ENCODE peak calls at places on chromosomes 16 and 17, in eight cellular contexts. Q is AG09309, E is GM23338, H is PC-3, F is brain microvascular endothelial cell, Z is lower leg skin, D is nephron progenitor cell, U is fibroblast of villous mesenchyme. B is an unnamed sample.

GRCh38 chr17:80414803-80415625 is at the start of gene ENDOV:
- DNase-seq in E (peak), U (peak), Z (peak), Q (peak), H (peak), D (peak), F (peak), B (peak)

GRCh38 chr16:275041-275621 is 613 bp downstream of the RGS11 start:
- DNase-seq in H (no peak), Q (no peak), D (peak), Z (no peak), E (peak), F (no peak), U (no peak), B (no peak)

GRCh38 chr17:37672545-37673078 is 29.4 kb upstream of the DDX52 start:
- DNase-seq in H (no peak), Z (no peak), U (no peak), E (no peak), F (no peak), Q (no peak), D (no peak), B (no peak)

GRCh38 chr16:89134269-89134668 is 37.3 kb upstream of the CDH15 start:
- DNase-seq in U (no peak), E (no peak), Z (no peak), H (no peak), Q (no peak), D (no peak), F (no peak), B (no peak)

GRCh38 chr17:4101127-4101798 is 41.6 kb downstream of the ZZEF1 start:
- DNase-seq in H (no peak), F (peak), D (no peak), E (no peak), Z (no peak), Q (no peak), U (peak), B (peak)

GRCh38 chr16:67666538-67667433 is at the start of the genes C16orf86 and ENKD1:
- DNase-seq in F (peak), Z (peak), H (peak), E (peak), Q (no peak), D (peak), U (peak), B (peak)

GRCh38 chr16:67384778-67385510 is 8.4 kb downstream of the TPPP3 start:
- DNase-seq in E (no peak), Z (no peak), Q (no peak), D (no peak), U (no peak), H (peak), F (no peak), B (peak)

GRCh38 chr17:17402558-17402957 is 74.2 kb upstream of the MED9 start:
- DNase-seq in Q (no peak), U (no peak), Z (no peak), H (peak), E (no peak), D (no peak), F (no peak), B (no peak)

GRCh38 chr17:596763-597644 is 117.6 kb downstream of the VPS53 start:
- DNase-seq in Q (no peak), U (peak), F (peak), H (peak), D (no peak), Z (peak), E (no peak), B (peak)

GRCh38 chr17:76867578-76868175 is 527 bp upstream of the MGAT5B start:
- DNase-seq in H (peak), D (no peak), Q (no peak), F (peak), E (peak), Z (no peak), U (peak), B (peak)

GRCh38 chr17:17060001-17060929 is 18.0 kb downstream of the MPRIP start:
- DNase-seq in D (no peak), H (no peak), Q (no peak), Z (peak), F (no peak), U (no peak), E (no peak), B (no peak)

GRCh38 chr17:29722411-29723198 is 99.9 kb upstream of the CORO6 start:
- DNase-seq in F (peak), E (no peak), H (no peak), Q (no peak), D (no peak), Z (no peak), U (peak), B (peak)

GRCh38 chr17:1783834-1784611 is 22.2 kb downstream of the SERPINF1 start:
- DNase-seq in H (peak), Z (peak), U (peak), E (peak), D (no peak), Q (peak), F (peak), B (peak)

GRCh38 chr16:57049678-57050077 is 42.7 kb upstream of the CPNE2 start:
- DNase-seq in D (no peak), Q (no peak), Z (no peak), F (no peak), U (no peak), E (no peak), H (no peak), B (no peak)

GRCh38 chr17:12789976-12790805 is 893 bp downstream of the ARHGAP44 start:
- DNase-seq in E (peak), D (peak), U (peak), Q (no peak), F (no peak), Z (no peak), H (no peak), B (no peak)

GRCh38 chr17:12794919-12795517 is 5.7 kb downstream of the ARHGAP44 start:
- DNase-seq in Z (no peak), H (no peak), U (no peak), D (no peak), F (no peak), E (no peak), Q (no peak), B (no peak)

GRCh38 chr17:12790806-12791148 is 1.5 kb downstream of the ARHGAP44 start:
- DNase-seq in E (no peak), U (no peak), F (no peak), Q (no peak), D (no peak), Z (no peak), H (no peak), B (no peak)

GRCh38 chr17:12789075-12789975 is at the start of gene ARHGAP44:
- DNase-seq in H (peak), U (peak), D (peak), Z (peak), E (peak), F (peak), Q (no peak), B (peak)
- TF ChIP-seq CTCF in H (no peak), U (no peak), D (no peak), Z (no peak), E (no peak), F (no peak), Q (no peak), B (no peak)

DNA sequence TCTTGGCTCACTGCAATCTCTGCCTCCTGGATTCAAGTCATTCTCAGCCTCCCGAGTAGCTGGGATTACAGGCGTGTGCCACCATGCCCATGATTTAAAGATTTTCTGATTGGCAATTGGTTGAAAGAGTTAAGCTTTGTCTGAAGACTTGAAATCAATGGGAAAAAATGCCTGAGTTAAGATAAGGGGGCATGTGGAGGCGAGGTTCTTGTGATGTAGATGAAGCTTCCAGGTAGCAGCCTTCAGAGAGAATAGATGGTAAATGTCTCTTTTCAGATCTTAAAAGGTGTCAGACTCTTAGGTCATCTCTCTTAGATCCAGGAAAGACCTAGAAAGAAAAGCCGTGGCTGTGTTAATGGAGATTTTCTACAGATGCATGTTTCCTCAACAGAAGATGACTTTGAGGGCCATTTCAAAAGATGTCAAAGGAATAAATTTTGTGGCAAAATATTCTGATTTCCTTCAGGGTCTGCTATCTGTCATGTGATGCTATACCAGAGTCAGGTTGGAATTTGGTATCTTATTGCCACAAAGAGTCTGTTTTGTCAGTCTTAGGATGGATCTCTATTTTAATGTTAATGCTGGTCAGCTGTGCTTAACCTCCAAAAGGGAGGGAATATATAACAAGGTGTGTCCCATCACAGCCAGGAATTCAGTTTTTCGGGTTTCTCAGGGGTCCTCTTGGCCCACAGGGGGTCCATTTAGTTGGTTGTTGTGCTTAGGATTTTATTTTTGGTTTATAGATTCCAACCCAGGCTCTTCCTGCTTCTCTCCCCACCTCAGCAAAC is 58.3 kb upstream of the AKTIP start:
- DNase-seq in H (no peak), Z (no peak), U (no peak), F (no peak), E (peak), D (no peak), Q (no peak), B (no peak)
- TF ChIP-seq CTCF in H (no peak), Z (no peak), U (no peak), F (no peak), E (no peak), D (no peak), Q (no peak), B (no peak)

GRCh38 chr16:46918905-46919792 is 35.0 kb downstream of the GPT2 start:
- DNase-seq in U (no peak), Z (no peak), D (peak), F (no peak), E (no peak), H (no peak), Q (no peak), B (no peak)
- TF ChIP-seq CTCF in U (no peak), Z (no peak), D (no peak), F (no peak), E (no peak), H (no peak), Q (no peak), B (no peak)

GRCh38 chr17:6107791-6108190 is 37.6 kb downstream of the WSCD1 start:
- DNase-seq in F (no peak), U (no peak), E (no peak), Q (no peak), D (no peak), H (no peak), Z (peak), B (no peak)
- TF ChIP-seq CTCF in F (no peak), U (no peak), E (no peak), Q (no peak), D (no peak), H (no peak), Z (no peak), B (no peak)

GRCh38 chr16:85728879-85729278 is 22.0 kb downstream of the C16orf74 start:
- DNase-seq in Q (no peak), Z (no peak), D (no peak), H (no peak), F (no peak), U (no peak), E (peak), B (no peak)
- TF ChIP-seq CTCF in Q (peak), Z (no peak), D (no peak), H (peak), F (peak), U (peak), E (peak), B (peak)

GRCh38 chr16:53946745-53947386 is 242.9 kb downstream of the FTO start:
- DNase-seq in H (no peak), F (no peak), E (no peak), Z (no peak), Q (no peak), U (no peak), D (no peak), B (no peak)

GRCh38 chr16:53948326-53948725 is 244.4 kb downstream of the FTO start:
- DNase-seq in E (no peak), Q (no peak), U (no peak), F (no peak), Z (no peak), H (no peak), D (no peak), B (no peak)

GRCh38 chr16:53944026-53944425 is 240.1 kb downstream of the FTO start:
- DNase-seq in Z (no peak), F (no peak), D (no peak), Q (no peak), H (peak), E (no peak), U (no peak), B (no peak)

GRCh38 chr16:53948734-53949430 is 244.9 kb downstream of the FTO start:
- DNase-seq in H (no peak), E (no peak), U (no peak), D (no peak), F (no peak), Q (no peak), Z (no peak), B (no peak)

GRCh38 chr16:53945996-53946395 is 242.0 kb downstream of the FTO start:
- DNase-seq in U (peak), Z (no peak), H (peak), Q (peak), D (no peak), E (peak), F (no peak), B (peak)
- TF ChIP-seq CTCF in U (peak), Z (no peak), H (peak), Q (peak), D (peak), E (peak), F (peak), B (peak)

DNA sequence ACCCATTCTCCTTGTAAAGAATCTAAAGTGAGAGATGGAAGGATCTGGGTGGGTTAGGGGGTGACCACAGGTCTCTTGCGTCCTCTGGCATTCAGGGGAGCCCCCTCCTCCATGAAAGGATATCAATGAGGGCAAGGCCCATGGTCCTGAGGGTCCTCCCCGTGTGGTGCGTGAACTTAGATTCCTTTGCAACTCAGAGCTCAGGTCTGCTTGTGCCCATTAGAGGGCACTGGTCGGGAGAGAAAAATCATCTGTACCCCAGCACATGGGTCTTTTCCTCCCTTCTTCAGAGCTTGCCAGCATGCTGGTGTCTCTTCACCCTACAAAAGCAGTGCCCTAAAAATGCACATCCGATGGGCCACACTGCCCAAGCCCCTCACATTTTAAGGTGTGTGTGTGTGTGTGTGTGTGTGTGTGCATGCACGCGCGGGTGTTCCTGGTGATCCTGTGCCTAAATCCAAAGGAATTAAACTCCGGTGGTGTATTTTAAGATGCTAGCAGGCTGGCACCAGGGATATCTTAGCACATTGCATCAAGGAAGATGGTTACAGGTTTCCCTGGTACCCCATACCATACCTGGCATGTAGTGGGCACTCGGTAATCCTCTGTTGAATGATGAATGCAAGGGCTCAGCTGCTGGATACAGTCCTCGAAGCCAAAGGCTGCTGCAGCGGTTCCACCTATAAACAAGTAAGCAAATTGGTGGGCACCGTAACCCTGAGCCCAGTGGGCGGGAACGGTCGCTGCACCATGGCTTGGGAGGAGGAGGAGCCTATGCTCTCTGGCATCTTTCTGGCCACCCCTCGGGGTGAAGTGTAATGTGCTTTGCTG is 4.7 kb downstream of the C1QTNF1 start:
- DNase-seq in Z (peak), E (no peak), U (no peak), F (no peak), H (no peak), D (no peak), Q (no peak), B (peak)
- TF ChIP-seq CTCF in Z (no peak), E (peak), U (no peak), F (peak), H (peak), D (no peak), Q (peak), B (peak)

GRCh38 chr16:85608887-85609286 is 4.2 kb upstream of the GSE1 start:
- DNase-seq in Z (no peak), E (no peak), U (no peak), Q (no peak), D (no peak), H (no peak), F (no peak), B (no peak)
- TF ChIP-seq CTCF in Z (no peak), E (no peak), U (no peak), Q (no peak), D (no peak), H (no peak), F (no peak), B (no peak)

B was measured in cardiac fibroblast.